ENCODE peak calls at places on chromosomes 11 and 22, in five cellular contexts. P, Q, N, Y and A are unnamed samples.

GRCh38 chr11:131662310-131662709 is 291.9 kb downstream of the NTM start:
- DNase-seq in P (no peak), Q (no peak), N (no peak), Y (no peak), A (no peak)

GRCh38 chr11:96168623-96169022 is 174.4 kb downstream of the MAML2 start:
- DNase-seq in P (peak; percentile 77), Q (no peak), N (no peak), Y (no peak), A (no peak)

GRCh38 chr11:61452825-61453224 is 22.9 kb downstream of the SDHAF2 start:
- DNase-seq in P (no peak), Q (no peak), N (no peak), Y (no peak), A (no peak)

GRCh38 chr22:31086703-31087330 is 5.7 kb downstream of the SMTN start:
- DNase-seq in P (no peak), Q (no peak), N (no peak), Y (no peak), A (no peak)

GRCh38 chr11:27898166-27898565 is 197.9 kb upstream of the BDNF start:
- DNase-seq in P (no peak), Q (no peak), N (no peak), Y (no peak), A (no peak)

GRCh38 chr11:112195906-112196305 is 20.6 kb downstream of the BCO2 start:
- DNase-seq in P (no peak), Q (no peak), N (no peak), Y (no peak), A (no peak)

GRCh38 chr22:32475428-32476010 is 908 bp downstream of the FBXO7 start:
- DNase-seq in P (no peak), Q (no peak), N (peak; percentile 60), Y (peak; percentile 10), A (peak; percentile 8)

GRCh38 chr22:41177626-41178424 is 27.3 kb upstream of the L3MBTL2 start:
- DNase-seq in P (no peak), Q (no peak), N (no peak), Y (no peak), A (no peak)

GRCh38 chr11:26943636-26944035 is 50.3 kb upstream of the FIBIN start:
- DNase-seq in P (no peak), Q (no peak), N (peak; percentile 40), Y (no peak), A (no peak)

GRCh38 chr11:102587722-102588121 is 37.4 kb downstream of the MMP20 start:
- DNase-seq in P (no peak), Q (no peak), N (no peak), Y (no peak), A (no peak)

GRCh38 chr11:94504689-94505293 is 7.5 kb upstream of the C11orf97 start:
- DNase-seq in P (peak; percentile 34), Q (no peak), N (peak; percentile 56), Y (no peak), A (no peak)

GRCh38 chr11:86919557-86920210 is 35.5 kb downstream of the FZD4 start:
- DNase-seq in P (peak; percentile 59), Q (no peak), N (peak; percentile 75), Y (no peak), A (no peak)

GRCh38 chr11:72758690-72759389 is 6.6 kb upstream of the ARAP1 start:
- DNase-seq in P (peak; percentile 82), Q (no peak), N (no peak), Y (no peak), A (no peak)

GRCh38 chr11:94681852-94682251 is 86.3 kb upstream of the AMOTL1 start:
- DNase-seq in P (no peak), Q (no peak), N (no peak), Y (no peak), A (no peak)

GRCh38 chr11:134181707-134182106 is 42.1 kb downstream of the NCAPD3 start:
- DNase-seq in P (no peak), Q (no peak), N (no peak), Y (no peak), A (no peak)

GRCh38 chr11:106457727-106458126 is 380.3 kb downstream of the AASDHPPT start:
- DNase-seq in P (peak; percentile 33), Q (no peak), N (no peak), Y (no peak), A (no peak)

GRCh38 chr11:62487698-62488551 is 58.7 kb downstream of the AHNAK start:
- DNase-seq in P (no peak), Q (no peak), N (no peak), Y (no peak), A (no peak)

GRCh38 chr11:77151804-77152513 is 23.9 kb downstream of the MYO7A start:
- DNase-seq in P (no peak), Q (no peak), N (no peak), Y (peak; percentile 15), A (no peak)

GRCh38 chr22:20129747-20130014 is 1.9 kb upstream of the ZDHHC8 start:
- DNase-seq in P (no peak), Q (no peak), N (no peak), Y (no peak), A (no peak)

GRCh38 chr11:57712256-57713150 is at the start of gene TMX2:
- DNase-seq in P (peak; percentile 98), Q (peak; percentile 31), N (peak; percentile 98), Y (peak; percentile 79), A (peak; percentile 88)

GRCh38 chr22:25748140-25748539 is 6.2 kb downstream of the MYO18B start:
- DNase-seq in P (no peak), Q (no peak), N (no peak), Y (no peak), A (no peak)

GRCh38 chr11:111422494-111423249 is 43.6 kb upstream of the POU2AF1 start:
- DNase-seq in P (no peak), Q (peak; percentile 15), N (peak; percentile 85), Y (peak; percentile 23), A (peak; percentile 13)

GRCh38 chr22:32318361-32318760 is 39.3 kb upstream of the RFPL3 start:
- DNase-seq in P (no peak), Q (no peak), N (no peak), Y (no peak), A (no peak)

GRCh38 chr11:86942212-86942611 is 13.0 kb downstream of the FZD4 start:
- DNase-seq in P (no peak), Q (no peak), N (no peak), Y (no peak), A (no peak)

GRCh38 chr22:44711236-44711560 is 9.2 kb downstream of the PRR5 start:
- DNase-seq in P (no peak), Q (no peak), N (no peak), Y (no peak), A (no peak)

GRCh38 chr11:36774603-36775002 is 176.6 kb upstream of the RAG2 start:
- DNase-seq in P (no peak), Q (no peak), N (no peak), Y (no peak), A (no peak)

GRCh38 chr22:43853328-43853931 is 8.9 kb downstream of the SULT4A1 start:
- DNase-seq in P (no peak), Q (no peak), N (no peak), Y (no peak), A (no peak)

GRCh38 chr11:64406221-64406946 is 47.4 kb downstream of the RPS6KA4 start:
- DNase-seq in P (no peak), Q (no peak), N (peak; percentile 57), Y (no peak), A (no peak)

GRCh38 chr11:107591446-107592236 is 694 bp downstream of the ELMOD1 start:
- DNase-seq in P (no peak), Q (peak; percentile 9), N (peak; percentile 68), Y (no peak), A (no peak)

GRCh38 chr11:60985991-60986915 is 14.8 kb downstream of the CD6 start:
- DNase-seq in P (peak; percentile 3), Q (no peak), N (no peak), Y (peak; percentile 81), A (no peak)

GRCh38 chr22:19986410-19987341 is 29.9 kb downstream of the ARVCF start:
- DNase-seq in P (peak; percentile 21), Q (peak; percentile 38), N (peak; percentile 93), Y (peak; percentile 47), A (peak; percentile 52)

GRCh38 chr11:11580831-11581492 is 40.8 kb downstream of the GALNT18 start:
- DNase-seq in P (no peak), Q (no peak), N (no peak), Y (no peak), A (no peak)
- H3K27ac ChIP-seq in P (no peak overlapping the region), Q (peak overlapping the region; percentile 73), N (no peak overlapping the region), Y (no peak overlapping the region), A (no peak overlapping the region)

GRCh38 chr22:36343070-36343719 is 44.6 kb downstream of the MYH9 start:
- DNase-seq in P (no peak), Q (no peak), N (no peak), Y (no peak), A (no peak)

GRCh38 chr22:36337365-36338130 is 50.2 kb downstream of the MYH9 start:
- DNase-seq in P (no peak), Q (no peak), N (no peak), Y (no peak), A (no peak)

GRCh38 chr22:36339171-36340065 is 48.3 kb downstream of the MYH9 start:
- DNase-seq in P (no peak), Q (no peak), N (no peak), Y (no peak), A (no peak)

GRCh38 chr22:36341640-36342041 is 46.1 kb downstream of the MYH9 start:
- DNase-seq in P (no peak), Q (no peak), N (no peak), Y (no peak), A (peak; percentile 61)

GRCh38 chr22:36340621-36341020 is 47.1 kb downstream of the MYH9 start:
- DNase-seq in P (no peak), Q (no peak), N (peak; percentile 38), Y (no peak), A (no peak)
- H3K27ac ChIP-seq in P (peak overlapping the region; percentile 57), Q (peak overlapping the region; percentile 86), N (no peak overlapping the region), Y (peak overlapping the region; percentile 43), A (peak overlapping the region; percentile 89)

GRCh38 chr11:130197386-130198035 is 37.9 kb downstream of the ST14 start:
- DNase-seq in P (no peak), Q (no peak), N (no peak), Y (no peak), A (no peak)
- H3K27ac ChIP-seq in P (no peak overlapping the region), Q (no peak overlapping the region), N (no peak overlapping the region), Y (no peak overlapping the region), A (no peak overlapping the region)

GRCh38 chr11:3007404-3008010 is 15.4 kb upstream of the NAP1L4 start:
- DNase-seq in P (no peak), Q (no peak), N (no peak), Y (no peak), A (no peak)

GRCh38 chr11:3010521-3011275 is 18.6 kb upstream of the NAP1L4 start:
- DNase-seq in P (no peak), Q (no peak), N (no peak), Y (no peak), A (no peak)

GRCh38 chr11:3010004-3010403 is 17.9 kb upstream of the NAP1L4 start:
- DNase-seq in P (no peak), Q (no peak), N (no peak), Y (no peak), A (no peak)

GRCh38 chr11:3008746-3009336 is 16.7 kb upstream of the NAP1L4 start:
- DNase-seq in P (no peak), Q (no peak), N (no peak), Y (no peak), A (no peak)

DNA sequence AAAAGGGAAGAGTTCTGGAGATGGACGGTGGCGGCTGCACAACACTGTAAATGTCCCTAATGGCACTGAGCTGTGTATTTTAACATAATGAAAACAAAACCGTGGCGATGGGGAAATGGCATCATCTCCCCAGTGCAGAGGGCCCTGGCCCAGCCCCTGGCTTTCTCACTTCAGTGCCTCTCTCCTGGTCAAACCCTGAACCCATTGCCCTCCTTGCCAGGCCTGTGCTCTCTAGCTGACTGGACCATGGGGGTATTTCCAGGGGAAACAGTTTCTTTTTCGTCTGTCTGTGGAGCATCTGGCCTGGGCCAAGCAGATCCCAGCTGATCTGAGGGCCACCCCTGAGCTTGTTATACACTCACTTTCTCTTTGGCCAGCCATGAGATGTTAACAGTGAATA is 17.4 kb upstream of the NAP1L4 start:
- DNase-seq in P (no peak), Q (no peak), N (no peak), Y (no peak), A (no peak)
- H3K27ac ChIP-seq in P (no peak overlapping the region), Q (peak overlapping the region; percentile 59), N (no peak overlapping the region), Y (no peak overlapping the region), A (no peak overlapping the region)